ENCODE peak calls at places on chromosome 14, in five cellular contexts. F is iPS DF 6.9, W is HFF-Myc, T is pulmonary artery endothelial cell, D is T-helper 1 cell. Y is an unnamed sample.

GRCh38 chr14:85315891-85316290 is 214.1 kb upstream of the FLRT2 start:
- DNase-seq in W (no peak), T (no peak), F (no peak), D (no peak), Y (no peak)

GRCh38 chr14:26163761-26164160 is 434.1 kb downstream of the NOVA1 start:
- DNase-seq in D (no peak), T (peak; percentile 10), F (peak; percentile 33), W (no peak), Y (no peak)

GRCh38 chr14:71541271-71541670 is 391.0 kb upstream of the RGS6 start:
- DNase-seq in T (no peak), F (no peak), W (no peak), D (no peak), Y (no peak)

GRCh38 chr14:74804219-74804825 is 41.2 kb downstream of the YLPM1 start:
- DNase-seq in T (no peak), W (peak; percentile 30), F (no peak), D (no peak), Y (no peak)

GRCh38 chr14:85528080-85528881 is 1.7 kb upstream of the FLRT2 start:
- DNase-seq in T (peak; percentile 92), D (no peak), F (no peak), W (peak; percentile 82), Y (no peak)

GRCh38 chr14:79584679-79585078 is 626.6 kb downstream of the DIO2 start:
- DNase-seq in D (no peak), W (peak; percentile 85), F (no peak), T (no peak), Y (no peak)

GRCh38 chr14:72443991-72444431 is 449.9 kb downstream of the DPF3 start:
- DNase-seq in W (no peak), D (no peak), T (no peak), F (no peak), Y (no peak)

GRCh38 chr14:57533214-57533613 is 39.6 kb upstream of the CCDC198 start:
- DNase-seq in W (no peak), T (no peak), F (no peak), D (no peak), Y (no peak)

GRCh38 chr14:104784218-104784568 is 11.4 kb downstream of the AKT1 start:
- DNase-seq in D (no peak), W (no peak), T (no peak), F (no peak), Y (no peak)

GRCh38 chr14:104544362-104544761 is 35.2 kb upstream of the C14orf180 start:
- DNase-seq in W (no peak), T (no peak), F (no peak), D (no peak), Y (no peak)

GRCh38 chr14:57816568-57817284 is 49.2 kb downstream of the SLC35F4 start:
- DNase-seq in F (no peak), T (no peak), W (no peak), D (no peak), Y (no peak)

GRCh38 chr14:91873476-91874265 is 6.3 kb upstream of the TC2N start:
- DNase-seq in D (peak; percentile 73), T (no peak), W (no peak), F (no peak), Y (peak; percentile 93)

GRCh38 chr14:67377916-67378315 is 17.8 kb downstream of the EIF2S1 start:
- DNase-seq in F (no peak), D (no peak), W (no peak), T (no peak), Y (no peak)

GRCh38 chr14:70891741-70892140 is 15.5 kb upstream of the PCNX1 start:
- DNase-seq in F (no peak), D (no peak), W (no peak), T (no peak), Y (no peak)

GRCh38 chr14:103103461-103104388 is 9.2 kb downstream of the EXOC3L4 start:
- DNase-seq in D (no peak), T (no peak), F (no peak), W (no peak), Y (no peak)

GRCh38 chr14:68610251-68610793 is 182.5 kb downstream of the ZFP36L1 start:
- DNase-seq in T (no peak), F (no peak), D (no peak), W (no peak), Y (no peak)

GRCh38 chr14:42277840-42278239 is 671.2 kb downstream of the LRFN5 start:
- DNase-seq in D (no peak), W (no peak), T (no peak), F (no peak), Y (no peak)

GRCh38 chr14:37810094-37810801 is 214.8 kb downstream of the TTC6 start:
- DNase-seq in W (no peak), T (no peak), D (no peak), F (no peak), Y (no peak)

GRCh38 chr14:104924421-104925213 is at the start of gene PLD4:
- DNase-seq in F (no peak), T (no peak), D (no peak), W (no peak), Y (no peak)

Y was measured in T-cell.